ENCODE peak calls at places on chromosome 22, in four cellular contexts. P is GM23248, D is BE2C, S is RWPE1. T is an unnamed sample.

GRCh38 chr22:48976556-48977535 is 850.8 kb downstream of the BRD1 start:
- DNase-seq in P (no peak), D (no peak), S (no peak), T (no peak)

GRCh38 chr22:49730656-49731055 is 97.0 kb downstream of the BRD1 start:
- DNase-seq in P (no peak), D (no peak), S (no peak), T (no peak)

GRCh38 chr22:39622881-39623367 is 52.4 kb downstream of the CACNA1I start:
- DNase-seq in P (peak), D (peak), S (no peak), T (peak)

GRCh38 chr22:38739300-38740055 is 16.3 kb downstream of the SUN2 start:
- DNase-seq in P (no peak), D (no peak), S (no peak), T (no peak)

GRCh38 chr22:36493690-36494110 is 12.3 kb upstream of the TXN2 start:
- DNase-seq in P (no peak), D (no peak), S (no peak), T (no peak)

GRCh38 chr22:31143038-31143437 is 2.7 kb upstream of the PLA2G3 start:
- DNase-seq in P (no peak), D (no peak), S (no peak), T (no peak)

GRCh38 chr22:24441406-24442351 is 14.3 kb downstream of the ADORA2A start:
- DNase-seq in P (no peak), D (peak), S (no peak), T (no peak)

GRCh38 chr22:27531782-27532530 is 269.6 kb downstream of the MN1 start:
- DNase-seq in P (peak), D (no peak), S (peak), T (no peak)

T was measured in activated T-helper 1 cell treated with Interleukin-2 at 50 U/mL for 16 hours.